ENCODE peak calls at places on chromosomes 7 and 10, in nine cellular contexts. G is ovary, B is suprapubic skin, M is Peyer's patch, J is tibial nerve, V is transverse colon, A is A549, N is IMR-90, E is adrenal gland. K is an unnamed sample.

GRCh38 chr10:59830601-59831259 is 75.6 kb downstream of the CCDC6 start:
- DNase-seq in M (no peak), V (peak; percentile 46), G (peak; percentile 71), E (peak; percentile 74), N (peak; percentile 56), B (no peak), J (peak; percentile 38), A (peak; percentile 55), K (no peak)

GRCh38 chr10:111360260-111360925 is 283.6 kb downstream of the ADRA2A start:
- DNase-seq in N (no peak), J (no peak), B (no peak), E (peak; percentile 34), M (no peak), G (peak; percentile 36), A (no peak), V (peak; percentile 30), K (no peak)

GRCh38 chr7:28005075-28005847 is 175.3 kb downstream of the JAZF1 start:
- DNase-seq in V (no peak), B (no peak), E (no peak), G (no peak), M (no peak), A (no peak), J (no peak), N (no peak), K (no peak)

GRCh38 chr7:101172005-101172853 is 6.9 kb upstream of the VGF start:
- DNase-seq in G (no peak), N (no peak), A (no peak), E (no peak), M (peak; percentile 28), B (no peak), J (no peak), V (no peak), K (no peak)

GRCh38 chr7:25852995-25853713 is 298.8 kb upstream of the NFE2L3 start:
- DNase-seq in G (no peak), J (no peak), E (no peak), M (no peak), V (no peak), A (no peak), B (no peak), N (no peak), K (no peak)

GRCh38 chr10:113713297-113713982 is 33.7 kb downstream of the CASP7 start:
- DNase-seq in J (no peak), A (no peak), V (no peak), B (no peak), G (no peak), E (no peak), M (no peak), N (no peak), K (no peak)

GRCh38 chr7:15403315-15403714 is 158.5 kb downstream of the AGMO start:
- DNase-seq in J (no peak), B (no peak), M (no peak), A (no peak), V (no peak), G (no peak), E (no peak), N (no peak), K (no peak)

GRCh38 chr7:73703985-73704639 is 15.4 kb downstream of the STX1A start:
- DNase-seq in N (peak; percentile 12), M (peak; percentile 26), A (peak; percentile 74), G (peak; percentile 86), E (peak; percentile 67), J (no peak), B (no peak), V (peak; percentile 71), K (no peak)

GRCh38 chr7:5450549-5451327 is 27.1 kb upstream of the TNRC18 start:
- DNase-seq in J (peak; percentile 55), V (peak; percentile 49), N (peak; percentile 34), B (no peak), M (no peak), A (peak; percentile 58), E (peak; percentile 51), G (peak; percentile 78), K (no peak)

GRCh38 chr10:117284726-117285494 is 44.0 kb downstream of the SLC18A2 start:
- DNase-seq in N (no peak), B (no peak), E (no peak), G (no peak), J (no peak), A (no peak), M (no peak), V (no peak), K (no peak)

GRCh38 chr7:108452707-108453106 is 3.5 kb downstream of the NRCAM start:
- DNase-seq in M (no peak), J (no peak), G (no peak), N (peak; percentile 40), E (no peak), B (no peak), A (peak; percentile 52), V (no peak), K (no peak)

GRCh38 chr7:105216786-105217185 is 171.9 kb downstream of the SRPK2 start:
- DNase-seq in E (no peak), G (no peak), B (no peak), A (no peak), N (no peak), M (no peak), J (no peak), V (no peak), K (no peak)

GRCh38 chr7:4774804-4775280 is 581 bp upstream of the AP5Z1 start:
- DNase-seq in G (peak; percentile 58), J (peak; percentile 36), B (no peak), M (peak; percentile 47), N (peak; percentile 75), A (peak; percentile 69), V (no peak), E (no peak), K (no peak)

GRCh38 chr10:8306685-8307364 is 252.3 kb downstream of the GATA3 start:
- DNase-seq in V (no peak), E (no peak), J (no peak), G (no peak), B (no peak), N (no peak), M (no peak), A (no peak), K (no peak)

GRCh38 chr7:100483728-100484635 is at the start of gene NYAP1:
- DNase-seq in N (peak; percentile 27), M (peak; percentile 40), E (peak; percentile 67), G (peak; percentile 80), B (no peak), V (peak; percentile 72), J (peak; percentile 48), A (peak; percentile 55), K (no peak)

GRCh38 chr10:3837909-3838722 is 53.1 kb upstream of the KLF6 start:
- DNase-seq in G (no peak), B (no peak), J (no peak), E (no peak), A (no peak), N (no peak), V (no peak), M (no peak), K (no peak)

GRCh38 chr7:94376281-94376680 is 18.4 kb upstream of the COL1A2 start:
- DNase-seq in M (no peak), V (no peak), B (no peak), G (peak; percentile 27), E (no peak), A (no peak), N (no peak), J (no peak), K (no peak)

GRCh38 chr10:71077796-71078453 is 134.4 kb upstream of the UNC5B start:
- DNase-seq in E (peak; percentile 6), N (no peak), M (no peak), J (no peak), B (peak; percentile 57), A (no peak), G (no peak), V (peak; percentile 3), K (no peak)

GRCh38 chr7:12771378-12771877 is 84.0 kb downstream of the ARL4A start:
- DNase-seq in V (peak; percentile 54), N (peak; percentile 56), E (peak; percentile 46), B (no peak), J (peak; percentile 15), M (no peak), G (peak; percentile 17), A (no peak), K (no peak)

GRCh38 chr7:146772581-146772980 is 656.0 kb downstream of the CNTNAP2 start:
- DNase-seq in N (no peak), E (no peak), M (no peak), A (no peak), V (no peak), B (no peak), G (no peak), J (no peak), K (no peak)

GRCh38 chr10:11678074-11678793 is 63.9 kb upstream of the ECHDC3 start:
- DNase-seq in M (peak; percentile 81), V (peak; percentile 74), G (no peak), J (no peak), N (no peak), E (no peak), B (no peak), A (no peak), K (no peak)
- H3K4me1 ChIP-seq in M (no peaks in the 10 kb centered on the region), V (no peaks in the 10 kb centered on the region), G (peaks cover 2% of the 10 kb centered on the region), J (no peaks in the 10 kb centered on the region), N (no peaks in the 10 kb centered on the region), E (no peaks in the 10 kb centered on the region), B (peaks cover 9% of the 10 kb centered on the region), A (no peaks in the 10 kb centered on the region), K (peaks cover 16% of the 10 kb centered on the region)

DNA sequence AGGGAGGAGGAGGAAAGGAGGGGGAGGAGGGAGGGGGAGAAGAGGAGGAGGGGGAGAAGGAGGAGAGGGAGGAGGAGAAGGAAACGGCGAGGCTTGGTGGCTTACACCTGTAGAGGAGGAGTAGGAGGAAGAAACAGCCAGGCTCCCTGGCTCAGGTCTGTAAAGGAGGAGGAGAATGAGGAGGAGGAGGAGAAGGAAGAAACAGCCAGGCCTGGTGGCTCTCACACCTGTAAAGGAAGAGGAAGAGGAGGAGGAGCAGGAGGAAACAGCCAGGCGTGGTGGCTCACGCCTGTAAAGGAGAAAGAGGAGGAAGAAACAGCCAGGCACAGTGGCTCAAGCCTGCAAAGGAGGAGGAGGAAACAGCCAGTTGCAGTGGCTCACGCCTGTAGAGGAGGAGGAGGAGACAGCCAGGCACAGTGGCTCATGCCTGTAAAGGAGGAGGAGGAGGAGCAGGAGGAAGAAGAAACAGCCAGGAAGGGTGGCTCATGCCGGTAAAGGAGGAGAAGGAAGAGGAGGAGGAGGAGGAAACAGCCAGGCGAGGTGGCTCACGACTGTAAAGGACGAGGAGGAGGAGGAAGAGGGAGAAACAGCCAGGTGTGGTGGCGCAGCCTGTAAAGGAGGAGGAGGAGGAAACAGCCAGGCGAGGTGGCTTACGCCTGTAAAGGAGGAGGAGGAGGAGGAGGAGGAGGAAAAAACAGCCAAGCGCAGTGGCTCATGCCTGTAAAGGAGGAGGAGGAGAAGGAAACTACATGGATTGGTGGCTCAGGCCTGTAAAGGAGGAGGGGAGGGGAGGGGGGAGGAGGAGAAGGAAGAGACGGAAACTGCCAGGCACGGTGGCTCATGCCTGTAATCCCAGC is 14.9 kb upstream of the CRCP start:
- DNase-seq in G (peak; percentile 77), V (peak; percentile 87), N (peak; percentile 89), B (peak; percentile 83), J (peak; percentile 75), E (peak; percentile 80), M (peak; percentile 23), A (peak; percentile 54), K (peak; percentile 1)
- TF ChIP-seq POLR2A in G (peak; percentile 48), V (peak; percentile 86), N (no peak), B (no peak), J (peak; percentile 48), E (peak; percentile 9), M (peak; percentile 44), A (peak; percentile 31), K (no peak)

GRCh38 chr10:130326954-130327353 is 190.8 kb downstream of the GLRX3 start:
- DNase-seq in J (no peak), G (no peak), N (no peak), A (no peak), V (no peak), B (no peak), E (no peak), M (no peak), K (no peak)
- TF ChIP-seq CTCF in J (no peak), G (no peak), N (no peak), A (no peak), V (no peak), B (no peak), E (no peak), M (no peak), K (no peak)

GRCh38 chr7:35804571-35804970 is 3.7 kb downstream of the SEPTIN7 start:
- DNase-seq in A (no peak), B (no peak), G (no peak), M (no peak), J (no peak), V (no peak), N (no peak), E (no peak), K (no peak)
- H3K4me1 ChIP-seq in A (peaks cover 22% of the 10 kb centered on the region), B (peaks cover 38% of the 10 kb centered on the region), G (peaks cover 7% of the 10 kb centered on the region), M (no peaks in the 10 kb centered on the region), J (no peaks in the 10 kb centered on the region), V (peaks cover 12% of the 10 kb centered on the region), N (peaks cover 4% of the 10 kb centered on the region), E (peaks cover 4% of the 10 kb centered on the region), K (peaks cover 71% of the 10 kb centered on the region)

K was measured in esophagus squamous epithelium.